ENCODE peak calls at places on chromosomes 5 and 9, in six cellular contexts. One of them, this sample, is unnamed.

GRCh38 chr5:177483994-177484901 is 10.8 kb upstream of the DBN1 start:
- ATAC-seq in upper lobe of left lung: no peak
- ATAC-seq in K562: peak; percentile 10
- ATAC-seq in HCT116: peak; percentile 8
- ATAC-seq in HepG2: no peak
- ATAC-seq in GM12878: no peak
- ATAC-seq in this sample: peak; percentile 3

GRCh38 chr5:72347801-72348305 is 27.7 kb downstream of the PTCD2 start:
- ATAC-seq in K562: no peak
- ATAC-seq in HCT116: peak; percentile 96
- ATAC-seq in GM12878: peak; percentile 69
- ATAC-seq in HepG2: no peak
- ATAC-seq in upper lobe of left lung: no peak
- ATAC-seq in this sample: peak; percentile 53

GRCh38 chr5:64632251-64632650 is 58.1 kb upstream of the SHISAL2B start:
- ATAC-seq in upper lobe of left lung: peak; percentile 69
- ATAC-seq in GM12878: no peak
- ATAC-seq in HepG2: no peak
- ATAC-seq in HCT116: no peak
- ATAC-seq in K562: no peak
- ATAC-seq in this sample: no peak

GRCh38 chr5:130714200-130714599 is 450.9 kb downstream of the HINT1 start:
- ATAC-seq in upper lobe of left lung: no peak
- ATAC-seq in K562: no peak
- ATAC-seq in GM12878: no peak
- ATAC-seq in HCT116: no peak
- ATAC-seq in HepG2: no peak
- ATAC-seq in this sample: no peak

GRCh38 chr9:94839398-94839797 is 112.9 kb downstream of the AOPEP start:
- ATAC-seq in GM12878: peak; percentile 70
- ATAC-seq in HCT116: no peak
- ATAC-seq in K562: no peak
- ATAC-seq in upper lobe of left lung: no peak
- ATAC-seq in HepG2: no peak
- ATAC-seq in this sample: no peak

GRCh38 chr9:79581388-79581787 is 9.6 kb downstream of the TLE4 start:
- ATAC-seq in GM12878: no peak
- ATAC-seq in upper lobe of left lung: no peak
- ATAC-seq in HCT116: no peak
- ATAC-seq in K562: no peak
- ATAC-seq in HepG2: no peak
- ATAC-seq in this sample: no peak

GRCh38 chr9:33466565-33467495 is 6.9 kb downstream of the NOL6 start:
- ATAC-seq in HepG2: peak; percentile 88
- ATAC-seq in GM12878: peak; percentile 91
- ATAC-seq in upper lobe of left lung: peak; percentile 59
- ATAC-seq in K562: peak; percentile 94
- ATAC-seq in HCT116: peak; percentile 84
- ATAC-seq in this sample: peak; percentile 58

GRCh38 chr5:140965905-140966292 is 377 bp upstream of the PCDHAC2 start:
- ATAC-seq in HepG2: no peak
- ATAC-seq in GM12878: no peak
- ATAC-seq in upper lobe of left lung: peak; percentile 2
- ATAC-seq in HCT116: peak; percentile 58
- ATAC-seq in K562: no peak
- ATAC-seq in this sample: peak; percentile 3

GRCh38 chr5:14167211-14167845 is 24.2 kb downstream of the TRIO start:
- ATAC-seq in HCT116: peak; percentile 41
- ATAC-seq in HepG2: no peak
- ATAC-seq in GM12878: peak; percentile 73
- ATAC-seq in upper lobe of left lung: no peak
- ATAC-seq in K562: no peak
- ATAC-seq in this sample: no peak

GRCh38 chr5:17277907-17278306 is 60.5 kb downstream of the BASP1 start:
- ATAC-seq in upper lobe of left lung: no peak
- ATAC-seq in K562: no peak
- ATAC-seq in GM12878: peak; percentile 67
- ATAC-seq in HepG2: no peak
- ATAC-seq in HCT116: no peak
- ATAC-seq in this sample: no peak

GRCh38 chr5:139565411-139566305 is 4.5 kb downstream of the UBE2D2 start:
- ATAC-seq in upper lobe of left lung: no peak
- ATAC-seq in HCT116: no peak
- ATAC-seq in GM12878: peak; percentile 47
- ATAC-seq in K562: no peak
- ATAC-seq in HepG2: no peak
- ATAC-seq in this sample: no peak

GRCh38 chr9:75644649-75645048 is 245.8 kb upstream of the PCSK5 start:
- ATAC-seq in K562: no peak
- ATAC-seq in upper lobe of left lung: no peak
- ATAC-seq in GM12878: no peak
- ATAC-seq in HCT116: no peak
- ATAC-seq in HepG2: no peak
- ATAC-seq in this sample: no peak

GRCh38 chr5:122313941-122314340 is 1.9 kb downstream of the SNCAIP start:
- ATAC-seq in GM12878: no peak
- ATAC-seq in HepG2: no peak
- ATAC-seq in K562: no peak
- ATAC-seq in HCT116: no peak
- ATAC-seq in upper lobe of left lung: no peak
- ATAC-seq in this sample: no peak

GRCh38 chr9:93916358-93916757 is 38.8 kb downstream of the BARX1 start:
- ATAC-seq in HCT116: peak; percentile 76
- ATAC-seq in HepG2: no peak
- ATAC-seq in K562: no peak
- ATAC-seq in upper lobe of left lung: no peak
- ATAC-seq in GM12878: no peak
- ATAC-seq in this sample: no peak

GRCh38 chr5:32147236-32147635 is 26.9 kb downstream of the GOLPH3 start:
- ATAC-seq in upper lobe of left lung: no peak
- ATAC-seq in HCT116: no peak
- ATAC-seq in GM12878: no peak
- ATAC-seq in HepG2: peak; percentile 20
- ATAC-seq in K562: peak; percentile 8
- ATAC-seq in this sample: peak; percentile 62

GRCh38 chr9:23522952-23523351 is 303.1 kb downstream of the ELAVL2 start:
- ATAC-seq in K562: no peak
- ATAC-seq in GM12878: no peak
- ATAC-seq in upper lobe of left lung: no peak
- ATAC-seq in HCT116: no peak
- ATAC-seq in HepG2: no peak
- ATAC-seq in this sample: no peak

GRCh38 chr9:129487658-129488483 is 133.0 kb downstream of the C9orf50 start:
- ATAC-seq in HepG2: peak; percentile 14
- ATAC-seq in upper lobe of left lung: no peak
- ATAC-seq in GM12878: peak; percentile 16
- ATAC-seq in HCT116: peak; percentile 18
- ATAC-seq in K562: peak; percentile 38
- ATAC-seq in this sample: no peak

GRCh38 chr5:10586008-10586407 is 22.1 kb downstream of the ANKRD33B start:
- ATAC-seq in HepG2: no peak
- ATAC-seq in upper lobe of left lung: no peak
- ATAC-seq in HCT116: no peak
- ATAC-seq in K562: no peak
- ATAC-seq in GM12878: peak; percentile 8
- ATAC-seq in this sample: no peak

GRCh38 chr9:126833710-126834345 is 26.6 kb upstream of the ZBTB34 start:
- ATAC-seq in upper lobe of left lung: no peak
- ATAC-seq in K562: no peak
- ATAC-seq in GM12878: no peak
- ATAC-seq in HCT116: no peak
- ATAC-seq in HepG2: no peak
- ATAC-seq in this sample: no peak

GRCh38 chr5:42268630-42269029 is 154.6 kb upstream of the GHR start:
- ATAC-seq in GM12878: no peak
- ATAC-seq in K562: no peak
- ATAC-seq in HCT116: no peak
- ATAC-seq in HepG2: no peak
- ATAC-seq in upper lobe of left lung: no peak
- ATAC-seq in this sample: no peak

GRCh38 chr5:72624641-72625236 is 117.5 kb upstream of the ZNF366 start:
- ATAC-seq in K562: no peak
- ATAC-seq in GM12878: no peak
- ATAC-seq in HepG2: no peak
- ATAC-seq in HCT116: no peak
- ATAC-seq in upper lobe of left lung: no peak
- ATAC-seq in this sample: no peak

GRCh38 chr9:1490341-1491115 is 440.4 kb downstream of the DMRT2 start:
- ATAC-seq in HepG2: no peak
- ATAC-seq in GM12878: peak; percentile 96
- ATAC-seq in upper lobe of left lung: no peak
- ATAC-seq in K562: no peak
- ATAC-seq in HCT116: no peak
- ATAC-seq in this sample: peak; percentile 75

GRCh38 chr9:135850737-135851136 is 56.6 kb downstream of the CAMSAP1 start:
- ATAC-seq in K562: no peak
- ATAC-seq in upper lobe of left lung: no peak
- ATAC-seq in GM12878: no peak
- ATAC-seq in HepG2: no peak
- ATAC-seq in HCT116: no peak
- ATAC-seq in this sample: no peak

GRCh38 chr9:116144555-116144954 is 9.0 kb upstream of the PAPPA start:
- ATAC-seq in K562: no peak
- ATAC-seq in HepG2: no peak
- ATAC-seq in GM12878: no peak
- ATAC-seq in HCT116: no peak
- ATAC-seq in upper lobe of left lung: no peak
- ATAC-seq in this sample: no peak
- TF ChIP-seq POLR2A in K562: no peak
- TF ChIP-seq POLR2A in HepG2: no peak
- TF ChIP-seq POLR2A in GM12878: no peak
- TF ChIP-seq POLR2A in HCT116: no peak
- TF ChIP-seq POLR2A in upper lobe of left lung: no peak
- TF ChIP-seq POLR2A in this sample: no peak

DNA sequence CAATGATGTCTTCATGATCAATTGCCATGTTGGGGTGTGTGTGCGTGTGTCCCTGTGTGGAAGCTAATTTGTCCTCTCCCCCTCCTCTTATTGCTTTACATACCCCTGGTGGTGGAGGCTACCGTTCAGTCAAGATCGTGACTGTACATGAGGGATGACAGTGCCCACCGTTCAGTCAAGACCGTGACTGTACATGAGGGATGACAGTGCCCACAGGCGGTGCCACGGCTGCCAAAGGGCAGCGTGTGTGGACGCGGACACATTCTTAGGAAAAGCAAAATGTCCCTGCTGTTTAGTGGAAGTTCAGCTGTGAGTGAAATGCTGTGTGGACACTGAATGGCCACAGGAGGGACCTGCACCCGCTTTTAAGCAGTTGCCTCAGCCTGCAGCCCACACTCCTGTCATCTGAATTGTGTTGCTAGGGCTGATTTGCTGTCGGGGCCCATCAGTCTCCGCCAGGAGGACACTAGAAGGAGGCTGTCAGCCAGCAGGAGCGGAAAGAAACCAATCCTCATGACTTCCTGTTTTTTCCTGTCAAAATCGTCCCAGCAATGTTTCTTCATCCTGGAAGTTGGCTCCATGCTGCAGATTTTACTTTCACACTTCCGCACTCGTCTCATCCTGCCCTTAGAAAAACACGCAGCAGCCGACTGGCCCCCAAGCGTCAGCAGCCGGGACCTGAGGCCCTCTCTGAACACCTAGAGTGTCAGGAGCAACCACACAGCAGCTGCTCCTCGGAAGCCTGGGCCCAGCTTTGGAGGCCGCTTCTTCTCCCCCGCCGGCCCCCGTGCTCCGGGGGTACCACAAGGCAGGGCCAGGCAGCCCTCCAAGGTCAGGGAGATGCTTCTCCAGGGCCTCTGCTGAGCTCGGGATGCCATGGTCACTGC is 9.1 kb downstream of the OR2V1 start:
- ATAC-seq in K562: peak; percentile 92
- ATAC-seq in upper lobe of left lung: peak; percentile 20
- ATAC-seq in HCT116: no peak
- ATAC-seq in GM12878: no peak
- ATAC-seq in HepG2: peak; percentile 55
- ATAC-seq in this sample: peak; percentile 72
- TF ChIP-seq CTCF in K562: peak; percentile 49
- TF ChIP-seq CTCF in upper lobe of left lung: peak; percentile 37
- TF ChIP-seq CTCF in HCT116: no peak
- TF ChIP-seq CTCF in GM12878: no peak
- TF ChIP-seq CTCF in HepG2: no peak
- TF ChIP-seq CTCF in this sample: no peak

GRCh38 chr5:54296386-54296785 is 14.0 kb downstream of the ARL15 start:
- ATAC-seq in K562: peak; percentile 24
- ATAC-seq in GM12878: peak; percentile 34
- ATAC-seq in upper lobe of left lung: peak; percentile 66
- ATAC-seq in HepG2: no peak
- ATAC-seq in HCT116: no peak
- ATAC-seq in this sample: no peak
- TF ChIP-seq POLR2AphosphoS5 in K562: no peak
- TF ChIP-seq POLR2AphosphoS5 in GM12878: no peak
- TF ChIP-seq POLR2AphosphoS5 in upper lobe of left lung: no peak
- TF ChIP-seq POLR2AphosphoS5 in HepG2: no peak
- TF ChIP-seq POLR2AphosphoS5 in HCT116: no peak
- TF ChIP-seq POLR2AphosphoS5 in this sample: no peak

GRCh38 chr5:56638768-56639238 is 176.5 kb upstream of the MAP3K1 start:
- ATAC-seq in HCT116: peak; percentile 13
- ATAC-seq in HepG2: no peak
- ATAC-seq in GM12878: no peak
- ATAC-seq in K562: no peak
- ATAC-seq in upper lobe of left lung: no peak
- ATAC-seq in this sample: no peak

GRCh38 chr5:56639491-56639890 is 175.9 kb upstream of the MAP3K1 start:
- ATAC-seq in K562: no peak
- ATAC-seq in GM12878: no peak
- ATAC-seq in HepG2: no peak
- ATAC-seq in HCT116: no peak
- ATAC-seq in upper lobe of left lung: no peak
- ATAC-seq in this sample: no peak

GRCh38 chr5:56638061-56638621 is 177.2 kb upstream of the MAP3K1 start:
- ATAC-seq in HCT116: peak; percentile 50
- ATAC-seq in upper lobe of left lung: no peak
- ATAC-seq in K562: no peak
- ATAC-seq in HepG2: peak; percentile 92
- ATAC-seq in GM12878: no peak
- ATAC-seq in this sample: no peak

GRCh38 chr5:56640763-56641406 is 174.5 kb upstream of the MAP3K1 start:
- ATAC-seq in upper lobe of left lung: peak; percentile 58
- ATAC-seq in K562: no peak
- ATAC-seq in GM12878: peak; percentile 98
- ATAC-seq in HepG2: no peak
- ATAC-seq in HCT116: no peak
- ATAC-seq in this sample: no peak

DNA sequence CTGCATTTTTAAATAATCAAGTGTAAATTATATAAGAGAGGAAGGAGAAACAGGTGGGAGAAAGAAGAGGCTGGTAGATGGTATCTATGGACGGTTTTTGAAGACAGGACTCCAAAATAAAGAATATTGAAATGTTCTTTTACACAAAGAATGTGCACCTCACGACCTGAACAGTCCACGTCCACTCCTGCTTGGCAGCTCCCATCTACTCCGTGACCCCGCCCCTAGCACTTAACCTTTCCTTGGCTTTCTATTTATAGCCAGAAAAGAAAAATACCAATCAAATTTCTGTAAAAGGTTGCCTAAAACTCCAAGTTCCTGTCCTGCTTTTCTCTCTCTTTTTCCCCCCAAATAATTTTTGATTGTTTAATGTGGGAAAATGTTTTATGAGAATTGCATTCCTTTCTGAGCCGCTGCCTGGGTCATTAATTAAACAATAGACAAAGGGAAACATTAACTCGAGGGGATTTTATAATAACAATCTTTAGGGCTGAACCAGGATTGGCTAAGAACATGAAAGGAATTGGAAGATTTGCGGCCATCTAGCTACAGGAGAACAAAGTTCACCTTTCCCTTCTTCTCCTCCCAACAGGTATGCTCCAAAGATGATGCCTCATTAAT is 173.6 kb upstream of the MAP3K1 start:
- ATAC-seq in HepG2: no peak
- ATAC-seq in K562: no peak
- ATAC-seq in GM12878: no peak
- ATAC-seq in upper lobe of left lung: no peak
- ATAC-seq in HCT116: no peak
- ATAC-seq in this sample: no peak
- TF ChIP-seq POLR2A in HepG2: no peak
- TF ChIP-seq POLR2A in K562: no peak
- TF ChIP-seq POLR2A in GM12878: no peak
- TF ChIP-seq POLR2A in upper lobe of left lung: no peak
- TF ChIP-seq POLR2A in HCT116: no peak
- TF ChIP-seq POLR2A in this sample: no peak

This sample was measured in gastroesophageal sphincter.